ENCODE peak calls at places on chromosomes 6 and 20, in six cellular contexts. D is endothelial cell of umbilical vein; O is CD8-positive, alpha-beta T cell; A is BJ; Y is WERI-Rb-1; F is left lung. W is an unnamed sample.

GRCh38 chr20:53159144-53159543 is 187.0 kb downstream of the TSHZ2 start:
- DNase-seq in D (no peak), O (no peak), A (no peak), Y (no peak), F (no peak), W (no peak)

GRCh38 chr20:43492101-43492500 is 15.4 kb upstream of the L3MBTL1 start:
- DNase-seq in D (no peak), O (no peak), A (no peak), Y (no peak), F (no peak), W (no peak)

GRCh38 chr6:124955108-124955851 is 7.0 kb upstream of the RNF217 start:
- DNase-seq in D (no peak), O (no peak), A (no peak), Y (no peak), F (peak; percentile 10), W (peak; percentile 43)

GRCh38 chr6:162343902-162344226 is 383.7 kb downstream of the PRKN start:
- DNase-seq in D (no peak), O (no peak), A (no peak), Y (no peak), F (no peak), W (no peak)

GRCh38 chr6:113909224-113909856 is 52.2 kb downstream of the MARCKS start:
- DNase-seq in D (peak; percentile 81), O (no peak), A (no peak), Y (no peak), F (no peak), W (peak; percentile 21)

GRCh38 chr6:53192590-53193232 is 44.1 kb upstream of the GCM1 start:
- DNase-seq in D (peak; percentile 7), O (no peak), A (no peak), Y (no peak), F (no peak), W (peak; percentile 24)

GRCh38 chr20:44692932-44693476 is 22.2 kb upstream of the CCN5 start:
- DNase-seq in D (peak; percentile 98), O (no peak), A (peak; percentile 89), Y (no peak), F (no peak), W (no peak)

GRCh38 chr6:48744948-48745347 is 634.0 kb upstream of the PTCHD4 start:
- DNase-seq in D (no peak), O (no peak), A (no peak), Y (no peak), F (no peak), W (no peak)

DNA sequence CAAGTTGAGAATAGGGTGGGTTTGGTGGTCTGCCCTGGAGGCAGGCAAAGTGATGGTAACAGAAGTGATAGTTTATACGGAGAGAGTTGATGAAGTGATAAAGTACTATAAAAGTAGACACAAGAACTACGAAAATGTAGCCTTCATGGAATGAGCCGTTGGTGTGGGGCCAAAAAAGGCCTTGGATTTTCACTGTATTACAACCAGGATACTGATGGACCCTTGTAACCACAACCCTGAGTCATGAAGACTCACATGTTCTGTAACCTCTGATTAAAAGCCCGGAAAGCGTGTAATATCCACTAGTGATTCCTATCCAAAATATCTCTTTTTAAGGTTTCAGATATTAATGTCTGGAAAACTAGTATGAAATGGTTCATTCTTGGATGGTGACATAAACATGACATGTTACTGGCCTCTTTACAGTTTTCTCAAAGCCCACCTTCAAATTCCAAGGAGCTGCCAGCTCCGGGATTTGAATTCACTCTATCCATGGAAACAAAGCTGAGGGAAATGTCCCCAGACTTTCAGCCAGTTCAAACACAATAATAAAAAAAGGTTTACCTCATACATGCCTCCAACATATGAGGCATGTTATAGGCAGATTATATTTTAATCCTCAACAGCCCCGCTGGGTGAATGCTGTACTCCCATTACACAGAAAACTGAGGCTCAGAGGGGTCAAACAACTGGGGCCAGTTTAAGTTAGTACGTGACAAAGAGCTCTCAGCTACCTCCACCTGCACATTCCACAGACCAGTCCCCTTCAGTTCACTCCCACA is 55.4 kb downstream of the MRPL14 start:
- DNase-seq in D (peak; percentile 31), O (no peak), A (peak; percentile 82), Y (no peak), F (no peak), W (no peak)
- H3K36me3 ChIP-seq in D (no peaks in the 10 kb centered on the region), O (no peaks in the 10 kb centered on the region), A (no peaks in the 10 kb centered on the region), Y (no peaks in the 10 kb centered on the region), F (no peaks in the 10 kb centered on the region), W (no peaks in the 10 kb centered on the region)

GRCh38 chr6:55758156-55758942 is 117.0 kb downstream of the BMP5 start:
- DNase-seq in D (peak; percentile 46), O (no peak), A (peak; percentile 83), Y (no peak), F (no peak), W (no peak)

GRCh38 chr6:55756711-55757110 is 118.7 kb downstream of the BMP5 start:
- DNase-seq in D (no peak), O (no peak), A (no peak), Y (no peak), F (no peak), W (no peak)
- H3K36me3 ChIP-seq in D (no peaks in the 10 kb centered on the region), O (no peaks in the 10 kb centered on the region), A (no peaks in the 10 kb centered on the region), Y (no peaks in the 10 kb centered on the region), F (no peaks in the 10 kb centered on the region), W (no peaks in the 10 kb centered on the region)

GRCh38 chr6:160049346-160049745 is 72.3 kb upstream of the SLC22A1 start:
- DNase-seq in D (no peak), O (no peak), A (no peak), Y (no peak), F (no peak), W (no peak)
- H3K36me3 ChIP-seq in D (peaks cover 27% of the 10 kb centered on the region), O (peaks cover 59% of the 10 kb centered on the region), A (peaks cover 27% of the 10 kb centered on the region), Y (peaks cover 87% of the 10 kb centered on the region), F (peaks cover 4% of the 10 kb centered on the region), W (peaks cover 52% of the 10 kb centered on the region)

DNA sequence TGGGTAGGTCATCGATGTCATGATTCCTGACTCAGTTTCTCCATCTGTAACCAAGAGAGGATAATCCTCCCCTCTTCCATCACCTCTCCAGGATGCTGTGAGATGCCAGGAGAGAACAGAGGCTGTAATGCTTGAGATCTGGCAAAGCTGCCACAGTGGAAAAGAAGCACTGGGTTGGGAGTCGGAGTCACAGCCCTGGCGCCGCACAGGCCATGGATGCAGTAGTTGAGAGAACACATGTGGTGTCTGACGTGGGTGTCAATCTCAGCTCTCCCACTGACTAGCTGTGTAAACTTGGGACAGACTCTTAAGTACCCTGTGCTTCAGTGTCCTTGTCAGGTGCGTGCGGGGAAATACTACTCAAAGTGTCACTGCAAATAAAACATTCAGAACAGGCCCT is 47.3 kb downstream of the LRFN2 start:
- DNase-seq in D (no peak), O (no peak), A (no peak), Y (no peak), F (no peak), W (no peak)
- H3K36me3 ChIP-seq in D (no peaks in the 10 kb centered on the region), O (no peaks in the 10 kb centered on the region), A (no peaks in the 10 kb centered on the region), Y (peaks cover 10% of the 10 kb centered on the region), F (no peaks in the 10 kb centered on the region), W (no peaks in the 10 kb centered on the region)

DNA sequence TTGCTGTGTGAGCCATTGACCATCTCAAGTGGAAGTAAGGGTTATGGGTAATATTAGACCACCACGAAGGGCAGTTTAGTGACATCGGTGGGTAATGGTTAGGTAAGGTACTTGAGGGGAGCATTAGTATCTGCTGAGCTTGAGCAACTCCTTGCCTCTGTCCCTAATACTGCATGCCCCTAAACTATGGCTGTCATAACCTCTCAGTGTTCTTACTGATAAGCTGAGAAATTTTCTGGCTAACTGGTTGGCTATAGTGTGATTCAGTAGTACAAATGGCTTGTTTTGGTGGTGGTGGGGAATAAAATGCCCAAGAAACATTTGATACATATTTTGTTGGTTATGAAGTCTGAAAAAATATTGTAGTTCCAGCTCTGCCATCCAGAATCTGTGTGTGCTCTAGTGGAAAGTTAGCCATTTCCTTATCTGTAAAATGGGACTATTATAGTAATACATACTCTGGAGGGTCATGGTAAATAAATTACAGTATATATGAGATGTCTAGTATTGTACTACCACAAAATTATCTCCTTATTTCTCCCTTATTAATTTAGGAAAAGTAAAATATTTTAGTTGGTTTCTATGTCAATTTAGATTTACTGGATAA is 113.1 kb downstream of the NCOA3 start:
- DNase-seq in D (no peak), O (no peak), A (no peak), Y (no peak), F (no peak), W (no peak)
- H3K36me3 ChIP-seq in D (no peaks in the 10 kb centered on the region), O (no peaks in the 10 kb centered on the region), A (no peaks in the 10 kb centered on the region), Y (no peaks in the 10 kb centered on the region), F (no peaks in the 10 kb centered on the region), W (no peaks in the 10 kb centered on the region)

DNA sequence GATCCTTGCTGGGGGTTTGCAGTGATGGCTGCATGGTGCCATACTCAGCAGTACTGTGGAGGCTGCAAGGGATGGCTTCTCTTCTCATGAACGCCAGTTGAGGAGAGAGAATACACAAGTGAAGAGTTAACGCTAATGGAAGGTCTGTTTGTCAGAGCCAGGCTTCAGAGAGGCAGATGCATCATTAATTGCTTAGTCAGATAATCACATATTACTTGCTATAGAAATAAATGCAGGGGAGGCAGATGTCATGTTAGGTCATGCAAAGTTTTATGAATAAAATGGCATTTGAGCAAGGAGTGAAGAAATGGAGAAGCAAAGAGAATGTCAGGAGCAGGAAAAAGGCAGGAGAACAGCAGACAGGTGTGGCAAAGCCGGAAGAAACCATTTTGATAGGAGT is 51.2 kb downstream of the CDS2 start:
- DNase-seq in D (no peak), O (no peak), A (no peak), Y (no peak), F (no peak), W (no peak)
- H3K36me3 ChIP-seq in D (peaks cover 7% of the 10 kb centered on the region), O (peaks cover 34% of the 10 kb centered on the region), A (peaks cover 3% of the 10 kb centered on the region), Y (peaks cover 22% of the 10 kb centered on the region), F (no peaks in the 10 kb centered on the region), W (peaks cover 18% of the 10 kb centered on the region)

GRCh38 chr20:31547017-31547675 is 32.9 kb downstream of the HM13 start:
- DNase-seq in D (peak; percentile 95), O (peak; percentile 68), A (peak; percentile 42), Y (peak; percentile 78), F (peak; percentile 88), W (peak; percentile 88)
- H3K36me3 ChIP-seq in D (peaks cover 39% of the 10 kb centered on the region), O (peaks cover 28% of the 10 kb centered on the region), A (peaks cover 22% of the 10 kb centered on the region), Y (peaks cover 69% of the 10 kb centered on the region), F (no peaks in the 10 kb centered on the region), W (peaks cover 77% of the 10 kb centered on the region)

W was measured in BE2C.